ENCODE peak calls at places on chromosomes 2 and 18, in six cellular contexts. O, R, A, F, T and X are unnamed samples.

GRCh38 chr2:234620018-234620417 is 123.1 kb upstream of the ARL4C start:
- DNase-seq in A (no peak), F (no peak), T (no peak), O (no peak), R (no peak), X (no peak)

GRCh38 chr2:56580242-56580641 is 396.5 kb downstream of the CCDC85A start:
- DNase-seq in A (no peak), F (no peak), O (no peak), T (no peak), R (no peak), X (no peak)

GRCh38 chr2:64311948-64312621 is 141.9 kb upstream of the LGALSL start:
- DNase-seq in F (peak; percentile 72), A (no peak), O (peak; percentile 75), T (peak; percentile 87), R (peak; percentile 52), X (peak; percentile 26)

GRCh38 chr2:212226114-212226513 is 312.5 kb downstream of the ERBB4 start:
- DNase-seq in O (no peak), A (no peak), F (no peak), R (no peak), T (no peak), X (no peak)

GRCh38 chr2:79640001-79640400 is 127.2 kb downstream of the CTNNA2 start:
- DNase-seq in A (no peak), F (no peak), R (no peak), O (no peak), T (no peak), X (no peak)

GRCh38 chr2:234502285-234502918 is 5.5 kb upstream of the ARL4C start:
- DNase-seq in T (peak; percentile 63), R (no peak), O (no peak), A (no peak), F (no peak), X (no peak)

GRCh38 chr2:39136799-39137198 is 15.9 kb upstream of the SOS1 start:
- DNase-seq in A (no peak), F (no peak), T (no peak), O (no peak), R (no peak), X (no peak)

GRCh38 chr2:54386993-54387590 is 69.0 kb upstream of the SPTBN1 start:
- DNase-seq in R (no peak), O (peak; percentile 36), T (no peak), F (peak; percentile 74), A (no peak), X (no peak)

GRCh38 chr18:31942301-31942998 is 478 bp downstream of the TRAPPC8 start:
- DNase-seq in F (no peak), T (peak; percentile 6), A (peak; percentile 45), R (no peak), O (peak; percentile 51), X (peak; percentile 44)

GRCh38 chr2:24026233-24026632 is 16.3 kb downstream of the MFSD2B start:
- DNase-seq in T (no peak), R (no peak), O (no peak), A (no peak), F (no peak), X (no peak)

GRCh38 chr2:24022324-24022974 is 12.6 kb downstream of the MFSD2B start:
- DNase-seq in T (no peak), O (no peak), F (no peak), R (no peak), A (no peak), X (no peak)

GRCh38 chr2:24022975-24023575 is 13.2 kb downstream of the MFSD2B start:
- DNase-seq in F (no peak), O (no peak), A (no peak), R (no peak), T (no peak), X (no peak)

GRCh38 chr2:24025264-24025663 is 15.4 kb downstream of the MFSD2B start:
- DNase-seq in O (no peak), R (no peak), T (no peak), A (no peak), F (no peak), X (no peak)

GRCh38 chr2:24024018-24024417 is 14.1 kb downstream of the MFSD2B start:
- DNase-seq in R (no peak), A (no peak), T (no peak), O (no peak), F (no peak), X (no peak)
- TF ChIP-seq CTCF in R (no peak), A (peak; percentile 54), T (no peak), O (no peak), F (peak; percentile 16), X (no peak)

DNA sequence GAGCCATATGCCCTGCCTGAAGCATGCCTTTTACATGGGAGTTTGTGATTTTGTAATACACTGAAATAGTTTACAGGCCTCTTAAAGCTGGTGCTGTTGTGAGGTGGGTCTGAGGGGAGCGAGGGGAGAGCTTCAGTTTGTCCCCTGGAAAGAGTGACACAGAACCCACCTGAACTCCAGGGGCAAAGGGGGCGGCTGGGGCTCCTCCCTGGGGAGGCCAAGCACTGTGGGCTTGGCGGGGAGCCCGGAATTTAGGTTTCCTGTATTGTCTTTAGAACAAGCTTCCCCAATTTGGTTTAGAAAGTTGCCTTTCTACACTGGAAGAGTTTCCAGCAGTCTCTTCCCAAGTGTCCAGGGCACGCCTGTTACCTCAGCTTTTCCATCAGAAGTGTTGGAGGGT is 75.7 kb downstream of the VAPA start:
- DNase-seq in A (no peak), O (peak; percentile 20), T (no peak), R (no peak), F (no peak), X (no peak)
- TF ChIP-seq CTCF in A (no peak), O (no peak), T (no peak), R (no peak), F (no peak), X (no peak)

GRCh38 chr2:136796339-136796738 is 31.0 kb downstream of the THSD7B start:
- DNase-seq in A (no peak), T (no peak), F (no peak), R (no peak), O (no peak), X (no peak)
- TF ChIP-seq CTCF in A (no peak), T (no peak), F (no peak), R (peak; percentile 19), O (no peak), X (peak; percentile 40)

DNA sequence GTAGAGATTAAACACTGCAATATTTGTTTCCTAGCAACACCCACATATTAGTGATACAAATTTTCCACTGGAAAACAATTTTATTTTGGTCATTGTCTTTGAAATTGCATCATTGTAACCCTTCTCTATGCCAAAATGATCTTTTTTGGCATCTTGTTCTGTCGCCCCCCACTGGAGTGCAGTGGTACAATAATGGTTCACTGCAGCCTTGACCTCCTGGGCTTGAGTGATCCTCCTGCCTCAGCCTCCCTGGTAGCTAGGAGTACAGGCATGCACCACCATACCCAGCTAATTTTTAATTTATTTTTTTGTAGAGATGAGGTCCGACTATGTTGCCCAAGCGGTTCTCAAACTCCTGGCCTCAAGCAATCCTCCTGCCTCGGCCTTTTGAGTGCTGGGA is 117.4 kb downstream of the PIK3C3 start:
- DNase-seq in A (no peak), O (no peak), T (no peak), R (no peak), F (no peak), X (no peak)
- TF ChIP-seq CTCF in A (no peak), O (no peak), T (no peak), R (no peak), F (no peak), X (peak; percentile 39)

DNA sequence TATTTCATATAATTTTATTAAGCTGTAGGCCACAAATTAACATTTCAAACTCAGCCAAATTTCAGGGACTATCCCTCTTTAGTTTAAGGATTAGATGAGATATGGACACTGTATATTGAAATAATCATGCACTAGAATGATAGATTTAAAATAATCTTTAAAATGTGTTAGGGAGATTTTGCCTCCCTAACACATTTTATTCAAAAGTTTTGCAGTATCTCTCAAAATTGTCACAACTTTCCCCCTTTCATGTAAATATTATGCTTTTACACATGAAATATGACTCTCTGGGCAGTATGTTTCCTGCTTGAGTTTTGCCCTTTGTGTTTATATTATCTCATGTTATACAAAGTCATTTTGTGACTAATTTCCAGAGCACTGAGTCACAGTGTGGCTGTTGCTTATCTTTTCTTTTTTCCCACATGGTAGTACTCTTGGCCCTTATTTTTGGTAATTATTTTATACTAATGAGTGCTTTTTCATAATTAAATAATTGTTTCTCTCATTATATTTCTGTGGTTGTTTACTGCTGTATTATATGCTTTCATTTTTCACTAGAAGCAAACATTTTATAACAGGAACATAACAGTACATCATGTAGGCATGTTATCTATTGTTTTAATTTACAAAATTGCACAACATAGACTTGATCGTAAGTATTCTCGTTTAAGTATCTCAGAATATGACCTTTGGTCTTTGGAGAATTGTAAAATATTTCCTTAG is 1.1 kb downstream of the TFPI start:
- DNase-seq in R (no peak), A (peak; percentile 28), F (no peak), T (peak; percentile 3), O (no peak), X (no peak)
- TF ChIP-seq CTCF in R (no peak), A (no peak), F (no peak), T (no peak), O (no peak), X (no peak)